ENCODE peak calls at places on chromosomes 16 and 17, in five cellular contexts. S, M, K, J and E are unnamed samples.

GRCh38 chr17:48791128-48792032 is 25.6 kb downstream of the TTLL6 start:
- DNase-seq in J (peak; percentile 21), M (peak; percentile 93), K (peak; percentile 97), S (no peak), E (peak; percentile 17)

GRCh38 chr17:29617481-29618271 is 5.0 kb downstream of the CORO6 start:
- DNase-seq in J (peak; percentile 87), M (peak; percentile 91), S (peak; percentile 46), K (peak; percentile 86), E (peak; percentile 90)

GRCh38 chr17:64326420-64327054 is 63.5 kb upstream of the TEX2 start:
- DNase-seq in K (no peak), S (peak; percentile 33), J (no peak), M (no peak), E (no peak)

GRCh38 chr17:82563318-82563717 is 43.8 kb downstream of the FOXK2 start:
- DNase-seq in J (no peak), M (no peak), K (no peak), S (no peak), E (no peak)

GRCh38 chr16:54921229-54921824 is 9.3 kb upstream of the IRX5 start:
- DNase-seq in K (no peak), J (no peak), S (no peak), M (no peak), E (no peak)

GRCh38 chr17:82101301-82101715 is 3.3 kb upstream of the FASN start:
- DNase-seq in K (no peak), J (peak; percentile 42), S (no peak), M (no peak), E (no peak)

GRCh38 chr16:13935408-13935807 is 15.5 kb downstream of the ERCC4 start:
- DNase-seq in J (peak; percentile 4), S (no peak), M (peak; percentile 71), K (peak; percentile 87), E (no peak)

GRCh38 chr16:57603110-57604024 is 25.1 kb upstream of the ADGRG1 start:
- DNase-seq in M (no peak), J (no peak), K (no peak), S (no peak), E (no peak)

GRCh38 chr17:31915456-31916100 is 14.1 kb upstream of the UTP6 start:
- DNase-seq in J (no peak), K (no peak), S (no peak), M (no peak), E (no peak)

DNA sequence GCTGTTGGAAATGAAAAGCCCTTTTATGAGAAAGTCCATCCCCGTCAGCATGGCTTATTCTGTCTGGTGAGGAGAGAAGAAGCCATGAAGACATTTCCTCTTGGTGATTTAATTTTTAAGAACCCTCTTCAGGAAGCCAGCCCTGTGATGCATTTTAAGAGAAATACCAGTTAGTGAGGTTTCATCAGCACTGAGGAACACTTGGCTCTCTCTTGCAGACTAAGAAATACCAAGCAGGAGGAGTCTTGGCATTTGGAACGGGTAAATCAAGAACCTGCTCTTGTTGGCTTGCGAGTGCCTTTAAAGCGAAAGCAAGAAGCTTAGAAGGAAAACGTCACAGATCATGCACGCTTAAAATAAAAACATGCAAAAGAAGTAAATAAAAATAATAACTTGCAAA is 17.5 kb downstream of the RAB11FIP3 start:
- DNase-seq in M (no peak), S (no peak), J (peak; percentile 19), K (no peak), E (no peak)
- H3K4me1 ChIP-seq in M (no peaks in the 10 kb centered on the region), S (no peaks in the 10 kb centered on the region), J (peaks cover 9% of the 10 kb centered on the region), K (no peaks in the 10 kb centered on the region), E (no peaks in the 10 kb centered on the region)

GRCh38 chr16:89370081-89370511 is 120.3 kb downstream of the ANKRD11 start:
- DNase-seq in J (no peak), M (no peak), K (no peak), S (no peak), E (no peak)
- H3K4me1 ChIP-seq in J (peaks cover 20% of the 10 kb centered on the region), M (peaks cover 2% of the 10 kb centered on the region), K (peaks cover 50% of the 10 kb centered on the region), S (no peaks in the 10 kb centered on the region), E (peaks cover 58% of the 10 kb centered on the region)

GRCh38 chr16:50274771-50275415 is 8.5 kb downstream of the ADCY7 start:
- DNase-seq in K (no peak), S (no peak), J (peak; percentile 18), M (no peak), E (no peak)

GRCh38 chr16:50275428-50276127 is 9.2 kb downstream of the ADCY7 start:
- DNase-seq in S (no peak), K (no peak), J (peak; percentile 37), M (no peak), E (peak; percentile 40)

GRCh38 chr16:50273382-50273690 is 7.0 kb downstream of the ADCY7 start:
- DNase-seq in M (no peak), K (no peak), J (no peak), S (no peak), E (no peak)

GRCh38 chr16:50272687-50273381 is 6.5 kb downstream of the ADCY7 start:
- DNase-seq in S (no peak), J (no peak), M (no peak), K (no peak), E (no peak)

DNA sequence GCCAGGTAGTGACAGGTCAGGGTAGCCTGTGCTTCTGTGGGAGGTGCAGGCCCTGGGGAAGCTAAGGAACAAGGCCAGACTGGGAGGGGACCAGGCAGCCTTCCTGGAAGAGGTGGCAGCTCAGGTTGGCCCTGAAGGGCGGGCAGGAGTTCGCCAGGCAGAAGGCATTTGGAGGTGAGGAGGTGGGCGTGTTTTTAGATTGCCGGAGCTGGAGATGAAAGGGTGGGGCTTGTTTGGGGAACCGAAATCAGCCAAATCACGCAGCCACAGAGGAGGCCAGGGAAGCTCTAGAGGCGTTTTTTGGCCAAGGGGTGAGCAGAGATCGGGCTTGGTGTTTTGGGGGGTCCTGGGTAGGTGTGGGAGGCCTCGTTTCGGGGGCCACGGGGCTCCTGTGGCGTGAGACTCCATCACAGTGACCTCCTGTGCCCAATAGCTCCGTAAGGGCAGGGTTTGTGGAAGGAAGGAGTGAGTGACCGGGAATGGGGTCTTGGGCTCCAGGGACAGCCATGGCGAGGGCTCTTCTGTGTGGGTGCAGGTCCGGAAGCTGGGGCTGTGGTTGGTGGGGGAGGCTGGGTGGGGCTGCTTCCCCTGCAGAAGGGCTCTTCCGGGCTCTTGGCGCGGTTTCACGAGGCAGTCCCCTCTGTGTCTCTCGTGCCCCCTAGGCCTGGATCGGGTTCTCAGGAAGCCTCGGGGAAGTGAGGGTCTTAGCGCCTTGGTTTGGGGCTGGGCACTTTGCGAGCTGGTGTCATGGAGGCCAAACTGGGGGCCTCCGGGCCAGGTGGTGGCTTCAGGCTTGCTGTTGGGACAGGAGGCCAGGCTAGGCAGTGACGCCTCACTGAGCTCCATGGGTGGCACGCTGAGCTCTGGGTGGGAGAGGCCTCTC is 7.8 kb downstream of the ADCY7 start:
- DNase-seq in S (no peak), M (no peak), J (peak; percentile 85), K (no peak), E (peak; percentile 77)
- H3K4me1 ChIP-seq in S (no peaks in the 10 kb centered on the region), M (no peaks in the 10 kb centered on the region), J (peaks cover 62% of the 10 kb centered on the region), K (peaks cover 1% of the 10 kb centered on the region), E (peaks cover 98% of the 10 kb centered on the region)

GRCh38 chr17:58398574-58399266 is 18.6 kb downstream of the RNF43 start:
- DNase-seq in S (no peak), M (no peak), K (peak; percentile 12), J (no peak), E (no peak)

GRCh38 chr17:58400826-58401225 is 16.5 kb downstream of the RNF43 start:
- DNase-seq in S (no peak), M (no peak), J (no peak), K (no peak), E (no peak)

GRCh38 chr17:58399974-58400373 is 17.4 kb downstream of the RNF43 start:
- DNase-seq in S (no peak), M (no peak), K (no peak), J (no peak), E (no peak)

GRCh38 chr17:58394534-58395223 is 22.7 kb downstream of the RNF43 start:
- DNase-seq in K (no peak), J (no peak), S (no peak), M (no peak), E (no peak)

DNA sequence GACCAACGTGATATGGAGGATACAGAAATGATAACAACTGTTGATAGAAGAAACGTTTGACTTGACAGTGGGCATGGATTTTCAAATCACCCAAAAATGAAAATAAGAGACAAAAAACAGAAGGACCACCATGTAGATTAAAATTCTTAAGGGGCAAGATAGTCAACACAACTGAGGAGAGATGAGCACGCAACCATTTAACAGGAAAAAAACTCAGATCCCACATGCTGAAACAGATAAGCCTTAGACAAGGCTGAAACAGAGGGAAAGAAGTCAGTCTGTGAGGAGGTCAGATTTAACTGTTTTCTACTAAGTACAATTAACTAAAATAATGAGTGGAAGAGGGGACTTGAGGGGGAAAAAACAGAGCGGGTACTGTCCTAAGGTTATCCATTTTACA is 21.2 kb downstream of the RNF43 start:
- DNase-seq in K (no peak), J (no peak), M (no peak), S (no peak), E (no peak)
- H3K4me1 ChIP-seq in K (peaks cover 16% of the 10 kb centered on the region), J (no peaks in the 10 kb centered on the region), M (peaks cover 3% of the 10 kb centered on the region), S (no peaks in the 10 kb centered on the region), E (no peaks in the 10 kb centered on the region)